ENCODE peak calls at places on chromosomes 4 and X, in four cellular contexts. K, E, W and Q are unnamed samples.

GRCh38 chr4:81031389-81032173 is 1.1 kb downstream of the BMP3 start:
- DNase-seq in E (no peak), K (peak), W (peak), Q (no peak)

GRCh38 chr4:8710946-8711345 is 118.4 kb downstream of the CPZ start:
- DNase-seq in W (no peak), E (no peak), K (no peak), Q (no peak)

GRCh38 chrX:24347871-24348270 is 12.6 kb upstream of the SUPT20HL1 start:
- DNase-seq in E (no peak), K (peak), W (peak), Q (no peak)

GRCh38 chr4:7337196-7338058 is 97.3 kb downstream of the PSAPL1 start:
- DNase-seq in K (no peak), E (no peak), W (no peak), Q (no peak)

GRCh38 chr4:186831574-186831973 is 107.9 kb upstream of the FAT1 start:
- DNase-seq in K (no peak), W (no peak), E (no peak), Q (no peak)

GRCh38 chrX:9832811-9833210 is 46.6 kb downstream of the SHROOM2 start:
- DNase-seq in E (peak), W (peak), K (no peak), Q (no peak)

GRCh38 chr4:134043266-134043665 is 158.3 kb downstream of the PABPC4L start:
- DNase-seq in K (no peak), W (no peak), E (no peak), Q (no peak)

GRCh38 chr4:38466401-38466800 is 197.6 kb upstream of the KLF3 start:
- DNase-seq in K (no peak), W (no peak), E (no peak), Q (no peak)

GRCh38 chrX:10401239-10401638 is 219.1 kb downstream of the MID1 start:
- DNase-seq in E (no peak), K (no peak), W (no peak), Q (no peak)

GRCh38 chr4:181959121-181959520 is 284.1 kb upstream of the TENM3 start:
- DNase-seq in W (no peak), K (no peak), E (no peak), Q (no peak)

GRCh38 chr4:8156617-8157016 is 2.0 kb downstream of the ABLIM2 start:
- DNase-seq in K (no peak), E (no peak), W (no peak), Q (no peak)